ENCODE peak calls at places on chromosomes 5 and 9, in seven cellular contexts. One of them, this sample, is unnamed.

GRCh38 chr9:99732715-99733114 is 89.0 kb upstream of the NR4A3 start:
- DNase-seq in H1: no peak
- DNase-seq in A549: no peak
- DNase-seq in sigmoid colon: no peak
- DNase-seq in transverse colon: no peak
- DNase-seq in HepG2: no peak
- DNase-seq in stomach: no peak
- DNase-seq in this sample: no peak

GRCh38 chr5:75044406-75044805 is 8.0 kb downstream of the GCNT4 start:
- DNase-seq in H1: no peak
- DNase-seq in A549: no peak
- DNase-seq in sigmoid colon: no peak
- DNase-seq in transverse colon: no peak
- DNase-seq in HepG2: no peak
- DNase-seq in stomach: no peak
- DNase-seq in this sample: no peak

GRCh38 chr9:122213589-122214413 is 15.0 kb downstream of the LHX6 start:
- DNase-seq in H1: peak
- DNase-seq in A549: peak
- DNase-seq in sigmoid colon: peak
- DNase-seq in transverse colon: peak
- DNase-seq in HepG2: peak
- DNase-seq in stomach: peak
- DNase-seq in this sample: peak

GRCh38 chr5:31864015-31864414 is 225.1 kb downstream of the PDZD2 start:
- DNase-seq in H1: no peak
- DNase-seq in A549: no peak
- DNase-seq in sigmoid colon: no peak
- DNase-seq in transverse colon: no peak
- DNase-seq in HepG2: no peak
- DNase-seq in stomach: no peak
- DNase-seq in this sample: no peak

GRCh38 chr5:81665795-81666194 is 85.1 kb downstream of the SSBP2 start:
- DNase-seq in H1: no peak
- DNase-seq in A549: no peak
- DNase-seq in sigmoid colon: no peak
- DNase-seq in transverse colon: no peak
- DNase-seq in HepG2: no peak
- DNase-seq in stomach: no peak
- DNase-seq in this sample: no peak

GRCh38 chr9:88355166-88355565 is 33.1 kb upstream of the SPIN1 start:
- DNase-seq in H1: no peak
- DNase-seq in A549: no peak
- DNase-seq in sigmoid colon: no peak
- DNase-seq in transverse colon: no peak
- DNase-seq in HepG2: no peak
- DNase-seq in stomach: no peak
- DNase-seq in this sample: no peak

GRCh38 chr5:27708579-27708978 is 670.2 kb upstream of the CDH9 start:
- DNase-seq in H1: no peak
- DNase-seq in A549: peak
- DNase-seq in sigmoid colon: no peak
- DNase-seq in transverse colon: no peak
- DNase-seq in HepG2: no peak
- DNase-seq in stomach: no peak
- DNase-seq in this sample: no peak

GRCh38 chr9:133665096-133665495 is 28.9 kb downstream of the DBH start:
- DNase-seq in H1: no peak
- DNase-seq in A549: no peak
- DNase-seq in sigmoid colon: no peak
- DNase-seq in transverse colon: no peak
- DNase-seq in HepG2: no peak
- DNase-seq in stomach: no peak
- DNase-seq in this sample: no peak

GRCh38 chr5:165232629-165233028 is 1727.2 kb downstream of the MAT2B start:
- DNase-seq in H1: no peak
- DNase-seq in A549: no peak
- DNase-seq in sigmoid colon: no peak
- DNase-seq in transverse colon: no peak
- DNase-seq in HepG2: no peak
- DNase-seq in stomach: no peak
- DNase-seq in this sample: no peak

GRCh38 chr9:124558777-124559470 is 51.7 kb upstream of the NR5A1 start:
- DNase-seq in H1: no peak
- DNase-seq in A549: no peak
- DNase-seq in sigmoid colon: no peak
- DNase-seq in transverse colon: no peak
- DNase-seq in HepG2: no peak
- DNase-seq in stomach: no peak
- DNase-seq in this sample: no peak

GRCh38 chr9:114289106-114289505 is 33.8 kb upstream of the ORM1 start:
- DNase-seq in H1: no peak
- DNase-seq in A549: no peak
- DNase-seq in sigmoid colon: peak
- DNase-seq in transverse colon: peak
- DNase-seq in HepG2: no peak
- DNase-seq in stomach: no peak
- DNase-seq in this sample: peak

GRCh38 chr5:141051526-141051876 is 327 bp downstream of the PCDHB1 start:
- DNase-seq in H1: no peak
- DNase-seq in A549: no peak
- DNase-seq in sigmoid colon: no peak
- DNase-seq in transverse colon: no peak
- DNase-seq in HepG2: no peak
- DNase-seq in stomach: no peak
- DNase-seq in this sample: no peak

GRCh38 chr5:36238896-36239295 is 2.8 kb downstream of the NADK2 start:
- DNase-seq in H1: no peak
- DNase-seq in A549: no peak
- DNase-seq in sigmoid colon: no peak
- DNase-seq in transverse colon: no peak
- DNase-seq in HepG2: no peak
- DNase-seq in stomach: no peak
- DNase-seq in this sample: no peak

GRCh38 chr9:137156567-137157375 is 13.1 kb downstream of the LRRC26 start:
- DNase-seq in H1: no peak
- DNase-seq in A549: peak
- DNase-seq in sigmoid colon: no peak
- DNase-seq in transverse colon: peak
- DNase-seq in HepG2: no peak
- DNase-seq in stomach: peak
- DNase-seq in this sample: no peak

GRCh38 chr5:40224421-40224820 is 455.3 kb upstream of the PTGER4 start:
- DNase-seq in H1: no peak
- DNase-seq in A549: no peak
- DNase-seq in sigmoid colon: no peak
- DNase-seq in transverse colon: no peak
- DNase-seq in HepG2: no peak
- DNase-seq in stomach: no peak
- DNase-seq in this sample: no peak

GRCh38 chr5:111731638-111732037 is 25.4 kb downstream of the NREP start:
- DNase-seq in H1: no peak
- DNase-seq in A549: no peak
- DNase-seq in sigmoid colon: no peak
- DNase-seq in transverse colon: no peak
- DNase-seq in HepG2: no peak
- DNase-seq in stomach: no peak
- DNase-seq in this sample: no peak

GRCh38 chr9:9122230-9122875 is 1322.8 kb upstream of the DMAC1 start:
- DNase-seq in H1: no peak
- DNase-seq in A549: no peak
- DNase-seq in sigmoid colon: no peak
- DNase-seq in transverse colon: no peak
- DNase-seq in HepG2: no peak
- DNase-seq in stomach: no peak
- DNase-seq in this sample: no peak

GRCh38 chr5:73384861-73385260 is 63.7 kb downstream of the FOXD1 start:
- DNase-seq in H1: no peak
- DNase-seq in A549: no peak
- DNase-seq in sigmoid colon: no peak
- DNase-seq in transverse colon: no peak
- DNase-seq in HepG2: no peak
- DNase-seq in stomach: no peak
- DNase-seq in this sample: no peak

GRCh38 chr9:7967093-7967827 is 167.7 kb upstream of the DMAC1 start:
- DNase-seq in H1: no peak
- DNase-seq in A549: no peak
- DNase-seq in sigmoid colon: no peak
- DNase-seq in transverse colon: no peak
- DNase-seq in HepG2: no peak
- DNase-seq in stomach: no peak
- DNase-seq in this sample: no peak

GRCh38 chr5:168939887-168940534 is 360.8 kb upstream of the PANK3 start:
- DNase-seq in H1: no peak
- DNase-seq in A549: no peak
- DNase-seq in sigmoid colon: no peak
- DNase-seq in transverse colon: no peak
- DNase-seq in HepG2: no peak
- DNase-seq in stomach: no peak
- DNase-seq in this sample: no peak
- TF ChIP-seq EP300 in H1: no peak
- TF ChIP-seq EP300 in A549: no peak
- TF ChIP-seq EP300 in sigmoid colon: no peak
- TF ChIP-seq EP300 in transverse colon: no peak
- TF ChIP-seq EP300 in HepG2: no peak
- TF ChIP-seq EP300 in stomach: no peak
- TF ChIP-seq EP300 in this sample: no peak

DNA sequence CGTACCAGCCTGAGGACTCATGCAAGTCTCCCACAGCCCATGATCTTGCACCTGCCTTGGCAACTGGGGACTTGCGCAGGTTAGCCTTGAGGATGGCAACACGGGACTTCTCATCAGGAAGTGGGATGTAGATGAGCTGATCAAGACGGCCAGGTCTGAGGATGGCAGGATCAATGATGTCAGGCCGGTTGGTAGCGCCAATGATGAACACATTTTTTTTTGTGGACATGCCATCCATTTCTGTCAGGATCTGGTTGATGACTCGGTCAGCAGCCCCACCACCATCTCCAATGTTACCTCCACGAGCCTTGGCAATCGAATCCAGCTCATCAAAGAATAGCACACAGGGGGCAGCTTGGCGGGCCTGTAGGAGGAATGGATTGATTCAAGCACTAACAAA is 13.0 kb downstream of the VCP start:
- DNase-seq in H1: no peak
- DNase-seq in A549: no peak
- DNase-seq in sigmoid colon: no peak
- DNase-seq in transverse colon: no peak
- DNase-seq in HepG2: no peak
- DNase-seq in stomach: no peak
- DNase-seq in this sample: no peak
- TF ChIP-seq CTCF in H1: no peak
- TF ChIP-seq CTCF in A549: no peak
- TF ChIP-seq CTCF in sigmoid colon: no peak
- TF ChIP-seq CTCF in transverse colon: no peak
- TF ChIP-seq CTCF in HepG2: no peak
- TF ChIP-seq CTCF in stomach: no peak
- TF ChIP-seq CTCF in this sample: no peak

GRCh38 chr5:158430166-158430828 is 571.4 kb upstream of the CLINT1 start:
- DNase-seq in H1: no peak
- DNase-seq in A549: no peak
- DNase-seq in sigmoid colon: no peak
- DNase-seq in transverse colon: no peak
- DNase-seq in HepG2: no peak
- DNase-seq in stomach: no peak
- DNase-seq in this sample: no peak
- H3K27ac ChIP-seq in H1: no peak
- H3K27ac ChIP-seq in A549: no peak
- H3K27ac ChIP-seq in sigmoid colon: peak
- H3K27ac ChIP-seq in transverse colon: peak
- H3K27ac ChIP-seq in HepG2: no peak
- H3K27ac ChIP-seq in stomach: peak
- H3K27ac ChIP-seq in this sample: no peak

GRCh38 chr5:78587775-78588291 is 60.7 kb downstream of the LHFPL2 start:
- DNase-seq in H1: no peak
- DNase-seq in A549: no peak
- DNase-seq in sigmoid colon: no peak
- DNase-seq in transverse colon: no peak
- DNase-seq in HepG2: no peak
- DNase-seq in stomach: no peak
- DNase-seq in this sample: no peak
- TF ChIP-seq EP300 in H1: no peak
- TF ChIP-seq EP300 in A549: no peak
- TF ChIP-seq EP300 in sigmoid colon: no peak
- TF ChIP-seq EP300 in transverse colon: no peak
- TF ChIP-seq EP300 in HepG2: no peak
- TF ChIP-seq EP300 in stomach: no peak
- TF ChIP-seq EP300 in this sample: no peak

GRCh38 chr5:4563400-4563799 is 576.7 kb upstream of the ADAMTS16 start:
- DNase-seq in H1: peak
- DNase-seq in A549: peak
- DNase-seq in sigmoid colon: no peak
- DNase-seq in transverse colon: no peak
- DNase-seq in HepG2: no peak
- DNase-seq in stomach: no peak
- DNase-seq in this sample: no peak
- TF ChIP-seq CTCF in H1: peak
- TF ChIP-seq CTCF in A549: no peak
- TF ChIP-seq CTCF in sigmoid colon: no peak
- TF ChIP-seq CTCF in transverse colon: no peak
- TF ChIP-seq CTCF in HepG2: no peak
- TF ChIP-seq CTCF in stomach: no peak
- TF ChIP-seq CTCF in this sample: no peak

DNA sequence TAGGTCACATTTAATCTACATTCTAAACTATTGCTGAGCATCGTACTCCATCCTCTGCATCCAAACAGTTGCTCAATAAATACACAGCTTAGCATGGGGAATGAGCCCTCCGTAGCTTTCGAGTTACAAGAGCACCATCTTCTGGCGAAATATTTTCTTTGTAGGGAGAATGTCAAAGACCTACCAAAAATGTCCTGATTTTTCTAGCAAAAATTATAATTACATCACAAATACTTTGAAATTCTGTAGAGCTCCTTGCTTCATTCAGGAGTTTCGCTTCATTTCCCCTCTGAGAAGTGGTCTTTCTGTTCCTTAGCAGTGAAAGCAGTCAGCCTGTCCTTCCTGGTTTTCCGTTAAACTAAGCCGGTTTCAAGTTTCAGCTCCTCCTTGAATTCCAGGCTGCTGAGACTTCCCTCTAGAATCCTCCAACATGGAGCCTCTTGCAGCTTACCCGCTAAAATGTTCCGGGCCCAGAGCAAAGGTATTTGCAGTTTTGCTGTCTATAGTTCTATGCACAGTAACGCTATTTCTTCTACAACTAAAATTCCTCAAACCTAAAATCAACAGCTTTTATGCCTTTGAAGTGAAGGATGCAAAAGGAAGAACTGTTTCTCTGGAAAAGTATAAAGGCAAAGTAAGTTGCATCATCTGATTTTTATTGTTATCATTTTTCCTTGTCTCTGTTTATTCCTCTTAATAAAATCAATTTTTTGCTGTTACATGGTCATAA is at the start of gene GPX8:
- DNase-seq in H1: no peak
- DNase-seq in A549: peak
- DNase-seq in sigmoid colon: no peak
- DNase-seq in transverse colon: no peak
- DNase-seq in HepG2: peak
- DNase-seq in stomach: no peak
- DNase-seq in this sample: peak
- H3K27ac ChIP-seq in H1: peak
- H3K27ac ChIP-seq in A549: peak
- H3K27ac ChIP-seq in sigmoid colon: peak
- H3K27ac ChIP-seq in transverse colon: peak
- H3K27ac ChIP-seq in HepG2: no peak
- H3K27ac ChIP-seq in stomach: peak
- H3K27ac ChIP-seq in this sample: no peak

GRCh38 chr5:131628990-131629389 is 6.0 kb downstream of the RAPGEF6 start:
- DNase-seq in H1: no peak
- DNase-seq in A549: peak
- DNase-seq in sigmoid colon: no peak
- DNase-seq in transverse colon: peak
- DNase-seq in HepG2: no peak
- DNase-seq in stomach: no peak
- DNase-seq in this sample: no peak
- TF ChIP-seq EP300 in H1: no peak
- TF ChIP-seq EP300 in A549: no peak
- TF ChIP-seq EP300 in sigmoid colon: no peak
- TF ChIP-seq EP300 in transverse colon: no peak
- TF ChIP-seq EP300 in HepG2: no peak
- TF ChIP-seq EP300 in stomach: no peak
- TF ChIP-seq EP300 in this sample: no peak

This sample was measured in ovary.